ENCODE peak calls at places on chromosomes 5 and 9, in ten cellular contexts. W is GM18507; O is neural crest cell; Q is HCEC 1CT; Y is activated CD8-positive, alpha-beta memory T cell treated with anti-CD3 and anti-CD28 coated beads, Interleukin-2, amount 50 U/mL, for 4 hours; R is DMS79 treated with DMSO at 0.1 percent for 48 hours; D is fibroblast of the aortic adventitia; Z is central memory CD4-positive, alpha-beta T cell; C is B cell; E is GM20000. X is an unnamed sample.
A peak's percentile ranks its signal among the peaks of the same experiment; 100 is the strongest.

GRCh38 chr9:115164511-115164974 is 46.6 kb upstream of the TNC start:
- DNase-seq in W (no peak), O (no peak), Q (peak; percentile 30), Y (no peak), R (peak; percentile 73), D (peak; percentile 65), Z (no peak), C (no peak), E (no peak), X (no peak)

GRCh38 chr5:32865475-32865874 is 154.4 kb downstream of the NPR3 start:
- DNase-seq in W (no peak), O (no peak), Q (no peak), Y (no peak), R (no peak), D (peak; percentile 62), Z (no peak), C (no peak), E (no peak), X (no peak)

GRCh38 chr9:129380961-129381401 is 202.9 kb upstream of the IER5L start:
- DNase-seq in W (no peak), O (no peak), Q (no peak), Y (no peak), R (no peak), D (no peak), Z (no peak), C (no peak), E (no peak), X (no peak)

GRCh38 chr5:10283927-10284635 is 23.6 kb downstream of the CMBL start:
- DNase-seq in W (peak; percentile 79), O (peak; percentile 95), Q (peak; percentile 63), Y (peak; percentile 79), R (peak; percentile 7), D (peak; percentile 79), Z (peak; percentile 60), C (peak; percentile 84), E (peak; percentile 77), X (peak; percentile 73)

GRCh38 chr9:133134419-133135190 is 13.6 kb upstream of the RALGDS start:
- DNase-seq in W (no peak), O (no peak), Q (no peak), Y (no peak), R (no peak), D (no peak), Z (no peak), C (no peak), E (no peak), X (no peak)

GRCh38 chr5:1169608-1170115 is 31.7 kb upstream of the SLC6A19 start:
- DNase-seq in W (no peak), O (no peak), Q (no peak), Y (no peak), R (no peak), D (no peak), Z (no peak), C (no peak), E (no peak), X (no peak)

GRCh38 chr9:133658442-133659431 is 22.6 kb downstream of the DBH start:
- DNase-seq in W (no peak), O (no peak), Q (no peak), Y (no peak), R (no peak), D (no peak), Z (no peak), C (no peak), E (no peak), X (no peak)

GRCh38 chr5:124745367-124746251 is 830 bp downstream of the ZNF608 start:
- DNase-seq in W (no peak), O (no peak), Q (peak; percentile 57), Y (no peak), R (peak; percentile 22), D (no peak), Z (no peak), C (no peak), E (no peak), X (no peak)

GRCh38 chr5:79474416-79475173 is 39.3 kb downstream of the HOMER1 start:
- DNase-seq in W (no peak), O (no peak), Q (no peak), Y (no peak), R (no peak), D (peak; percentile 5), Z (no peak), C (no peak), E (peak; percentile 10), X (no peak)

GRCh38 chr9:110133608-110134214 is 74.2 kb downstream of the C9orf152 start:
- DNase-seq in W (no peak), O (no peak), Q (peak; percentile 68), Y (no peak), R (no peak), D (peak; percentile 59), Z (no peak), C (no peak), E (no peak), X (no peak)

GRCh38 chr5:60700347-60700815 is 415 bp upstream of the DEPDC1B start:
- DNase-seq in W (no peak), O (no peak), Q (peak; percentile 10), Y (no peak), R (peak; percentile 43), D (no peak), Z (no peak), C (no peak), E (peak; percentile 12), X (no peak)

GRCh38 chr5:141508808-141509611 is 20.1 kb downstream of the PCDHGC5 start:
- DNase-seq in W (no peak), O (peak; percentile 45), Q (peak; percentile 98), Y (no peak), R (no peak), D (peak; percentile 96), Z (no peak), C (peak; percentile 17), E (no peak), X (no peak)

GRCh38 chr5:132000677-132001453 is 10.6 kb downstream of the ACSL6 start:
- DNase-seq in W (no peak), O (no peak), Q (no peak), Y (peak; percentile 28), R (no peak), D (no peak), Z (peak; percentile 64), C (no peak), E (no peak), X (no peak)

GRCh38 chr5:179149278-179149677 is 89.1 kb downstream of the ZNF354C start:
- DNase-seq in W (no peak), O (no peak), Q (no peak), Y (no peak), R (no peak), D (no peak), Z (no peak), C (no peak), E (no peak), X (no peak)

GRCh38 chr5:149757956-149758355 is 27.8 kb downstream of the PPARGC1B start:
- DNase-seq in W (no peak), O (no peak), Q (no peak), Y (no peak), R (no peak), D (no peak), Z (no peak), C (no peak), E (no peak), X (no peak)

GRCh38 chr9:135348076-135348787 is 131.3 kb upstream of the PPP1R26 start:
- DNase-seq in W (no peak), O (no peak), Q (no peak), Y (no peak), R (no peak), D (no peak), Z (no peak), C (no peak), E (no peak), X (no peak)